ENCODE peak calls at places on chromosomes 11 and 22, in four cellular contexts. K, L, Z and X are unnamed samples.

GRCh38 chr11:133903056-133903455 is 53.7 kb downstream of the IGSF9B start:
- DNase-seq in K (no peak), Z (no peak), L (no peak), X (no peak)

GRCh38 chr22:36162127-36163034 is 1.8 kb upstream of the APOL3 start:
- DNase-seq in Z (peak), K (no peak), L (no peak), X (no peak)

GRCh38 chr22:28609921-28610320 is 69.7 kb downstream of the TTC28 start:
- DNase-seq in L (no peak), K (no peak), Z (no peak), X (no peak)

GRCh38 chr11:17439316-17439782 is 37.3 kb downstream of the ABCC8 start:
- DNase-seq in K (peak), Z (no peak), L (no peak), X (no peak)

GRCh38 chr22:23072035-23072910 is 2.0 kb downstream of the GNAZ start:
- DNase-seq in Z (no peak), L (no peak), K (no peak), X (no peak)

GRCh38 chr11:98940913-98941312 is 79.8 kb upstream of the CNTN5 start:
- DNase-seq in Z (no peak), L (no peak), K (no peak), X (peak)

GRCh38 chr11:63505857-63506528 is at the start of gene LGALS12:
- DNase-seq in K (no peak), Z (no peak), L (peak), X (no peak)

GRCh38 chr11:62775646-62776045 is 4.5 kb downstream of the TAF6L start:
- DNase-seq in Z (no peak), K (no peak), L (no peak), X (no peak)

GRCh38 chr22:35308480-35308945 is 8.8 kb downstream of the TOM1 start:
- DNase-seq in K (no peak), Z (peak), L (no peak), X (no peak)

GRCh38 chr22:31876156-31877035 is 67.9 kb upstream of the YWHAH start:
- DNase-seq in Z (no peak), L (no peak), K (no peak), X (no peak)

GRCh38 chr11:113048820-113049555 is 87.8 kb downstream of the NCAM1 start:
- DNase-seq in K (no peak), Z (no peak), L (no peak), X (no peak)

GRCh38 chr11:130077671-130078468 is 8.2 kb downstream of the APLP2 start:
- DNase-seq in Z (no peak), L (peak), K (no peak), X (no peak)

GRCh38 chr11:87459351-87459750 is 421.6 kb downstream of the TMEM135 start:
- DNase-seq in K (no peak), L (no peak), Z (no peak), X (no peak)

GRCh38 chr11:19283998-19284397 is 43.3 kb upstream of the E2F8 start:
- DNase-seq in K (no peak), L (no peak), Z (no peak), X (no peak)

GRCh38 chr11:130602700-130603584 is 154.5 kb downstream of the ADAMTS15 start:
- DNase-seq in Z (no peak), L (no peak), K (no peak), X (no peak)

GRCh38 chr11:6576471-6577373 is 26.7 kb downstream of the RRP8 start:
- DNase-seq in Z (no peak), L (no peak), K (no peak), X (no peak)

GRCh38 chr11:57279131-57279530 is 42.1 kb upstream of the APLNR start:
- DNase-seq in K (no peak), L (no peak), Z (no peak), X (no peak)

GRCh38 chr22:49893025-49893424 is 25.2 kb downstream of the ALG12 start:
- DNase-seq in K (no peak), L (no peak), Z (no peak), X (no peak)

GRCh38 chr11:70880416-70880815 is 372.0 kb downstream of the SHANK2 start:
- DNase-seq in K (no peak), Z (no peak), L (no peak), X (no peak)

GRCh38 chr22:33539902-33540751 is 380.1 kb downstream of the LARGE1 start:
- DNase-seq in L (no peak), Z (no peak), K (peak), X (no peak)

GRCh38 chr11:269146-269890 is 8.9 kb upstream of the NLRP6 start:
- DNase-seq in K (peak), L (no peak), Z (peak), X (no peak)

DNA sequence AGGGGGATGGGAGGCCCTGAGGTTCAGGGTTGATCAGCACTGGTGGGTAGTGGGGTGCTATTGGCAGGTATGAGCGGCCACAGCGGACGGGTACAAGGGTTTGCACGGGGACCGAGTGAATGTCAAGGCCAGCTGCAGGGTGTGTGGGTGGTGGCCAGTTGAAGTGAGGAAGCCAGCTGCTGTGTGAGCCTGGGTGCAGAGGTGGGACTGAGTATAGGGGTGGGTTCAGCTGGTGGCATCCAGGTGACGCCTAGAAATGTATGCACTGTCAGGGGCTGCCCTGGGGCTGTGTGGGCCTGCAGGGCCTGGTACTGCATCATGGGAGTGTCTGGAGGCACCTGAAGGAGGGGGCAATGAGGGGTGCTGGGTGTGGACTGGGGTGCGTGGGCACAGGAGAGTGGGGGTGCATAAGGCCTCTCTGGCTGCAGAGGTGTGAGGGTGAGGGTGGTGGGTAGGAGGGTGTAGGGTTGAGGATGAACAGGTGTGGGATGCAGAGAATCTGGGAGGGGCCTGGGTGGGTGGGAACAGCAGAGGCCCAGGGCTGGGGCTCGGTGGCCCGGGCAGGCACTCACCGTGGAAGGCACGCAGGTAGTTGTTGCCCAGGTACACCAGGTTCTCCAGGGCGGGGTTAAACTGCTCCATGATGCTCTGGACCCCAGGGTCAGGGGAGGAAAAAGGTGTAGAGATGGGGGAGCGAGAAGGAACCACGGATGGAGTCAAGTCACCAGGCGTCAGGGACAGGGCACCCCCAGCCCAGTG is 1.7 kb downstream of the BAIAP2L2 start:
- DNase-seq in L (no peak), K (no peak), Z (no peak), X (no peak)
- TF ChIP-seq SP1 in L (no peak), K (no peak), Z (no peak), X (no peak)

DNA sequence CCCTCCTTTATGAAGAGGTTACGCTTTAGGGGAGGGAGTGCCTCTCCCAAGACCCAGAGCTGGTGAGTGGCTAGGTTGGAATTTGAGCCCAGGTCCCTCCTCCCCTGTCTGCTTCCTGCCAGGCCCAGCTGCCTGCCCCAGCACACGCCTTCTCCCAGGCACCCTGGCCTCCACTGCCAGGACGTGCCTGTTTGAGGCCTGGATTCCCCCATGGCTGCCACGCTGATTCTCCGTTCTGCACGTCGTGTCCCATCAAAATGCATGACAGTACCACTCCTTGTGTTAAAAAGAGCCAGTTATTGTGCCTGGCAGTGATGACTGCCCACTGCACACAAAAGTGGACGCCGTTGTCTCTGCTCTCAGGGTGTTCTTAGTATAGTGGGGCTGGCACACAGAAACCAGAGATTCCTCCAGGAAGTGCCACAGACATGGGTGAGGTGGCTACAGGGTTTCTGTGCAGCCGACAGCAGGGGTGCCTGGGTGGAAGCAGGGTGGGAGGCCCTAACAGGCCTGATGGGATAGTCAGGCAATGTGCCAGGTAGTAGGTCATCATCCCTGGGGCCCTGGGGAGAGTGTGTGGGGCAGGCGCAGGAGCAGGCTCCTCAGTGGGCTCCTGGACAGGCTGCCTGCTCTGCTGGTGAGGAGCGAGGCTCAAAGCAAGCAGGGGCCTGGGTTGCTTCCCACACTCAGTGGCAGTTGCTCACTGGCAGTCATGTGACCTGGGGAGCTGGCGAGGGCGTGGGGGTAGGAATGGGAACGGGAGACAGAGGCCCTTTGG is 24.2 kb downstream of the MED15 start:
- DNase-seq in Z (no peak), K (peak), L (peak), X (no peak)
- TF ChIP-seq TARDBP in Z (no peak), K (no peak), L (no peak), X (no peak)

DNA sequence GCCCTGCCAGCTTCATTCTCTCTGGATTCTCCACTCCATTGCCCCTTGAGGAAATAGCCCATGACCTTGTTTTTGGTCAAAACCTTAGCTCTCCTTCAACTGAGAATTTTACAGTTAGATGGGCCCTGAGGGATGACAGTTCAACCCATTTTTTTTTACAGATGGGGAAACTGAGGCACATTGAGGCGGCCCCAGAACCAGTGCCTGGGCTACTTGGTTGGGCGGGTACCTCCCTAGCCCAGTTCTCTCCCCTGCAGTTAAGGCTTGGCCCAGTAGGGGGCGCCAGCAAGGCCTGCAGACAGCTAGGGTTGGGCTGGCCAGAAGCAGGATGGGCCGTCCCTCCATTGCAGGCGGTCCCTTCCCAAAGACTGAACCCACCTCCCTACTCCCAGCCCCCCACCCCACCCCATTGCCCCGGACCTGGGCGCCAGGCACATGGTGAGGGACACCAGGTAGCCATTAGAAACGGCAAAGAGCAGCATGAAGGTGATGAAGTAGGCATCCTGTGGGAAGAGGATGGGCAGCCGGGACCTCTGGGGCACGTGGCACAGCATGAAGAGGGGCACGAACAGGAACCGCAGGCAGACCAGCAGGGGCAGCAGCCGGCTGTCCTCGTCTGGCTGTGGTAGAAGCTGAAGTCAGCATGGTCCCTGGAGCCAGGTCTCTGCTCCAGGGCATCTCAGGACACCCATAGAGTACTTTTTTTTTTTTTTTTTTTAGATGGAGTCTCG is 7.6 kb downstream of the SLC29A2 start:
- DNase-seq in K (no peak), Z (no peak), L (peak), X (peak)
- TF ChIP-seq SP1 in K (no peak), Z (no peak), L (no peak), X (no peak)

GRCh38 chr11:67562951-67563350 is 20.7 kb upstream of the GSTP1 start:
- DNase-seq in L (no peak), K (no peak), Z (no peak), X (no peak)

GRCh38 chr11:67558084-67558772 is 25.4 kb upstream of the GSTP1 start:
- DNase-seq in Z (peak), K (peak), L (no peak), X (no peak)

GRCh38 chr11:67561971-67562560 is 21.5 kb upstream of the GSTP1 start:
- DNase-seq in Z (peak), L (no peak), K (no peak), X (no peak)

GRCh38 chr11:67564230-67564629 is 19.4 kb upstream of the GSTP1 start:
- DNase-seq in K (no peak), Z (no peak), L (no peak), X (no peak)

GRCh38 chr11:67563354-67564114 is 20.1 kb upstream of the GSTP1 start:
- DNase-seq in Z (no peak), K (no peak), L (no peak), X (no peak)
- TF ChIP-seq TARDBP in Z (no peak), K (no peak), L (no peak), X (no peak)

GRCh38 chr22:43293661-43294392 is 49.3 kb downstream of the SCUBE1 start:
- DNase-seq in L (peak), Z (no peak), K (peak), X (no peak)
- TF ChIP-seq SP1 in L (no peak), Z (no peak), K (no peak), X (no peak)

GRCh38 chr11:119258180-119258579 is 52.0 kb downstream of the CBL start:
- DNase-seq in Z (no peak), K (no peak), L (no peak), X (no peak)
- TF ChIP-seq TARDBP in Z (no peak), K (no peak), L (no peak), X (no peak)

GRCh38 chr11:76120513-76121081 is 85.7 kb downstream of the WNT11 start:
- DNase-seq in K (no peak), Z (no peak), L (no peak), X (no peak)

GRCh38 chr11:76119779-76120178 is 86.5 kb downstream of the WNT11 start:
- DNase-seq in L (no peak), Z (no peak), K (no peak), X (no peak)

GRCh38 chr11:76119032-76119431 is 87.3 kb downstream of the WNT11 start:
- DNase-seq in Z (no peak), L (no peak), K (no peak), X (no peak)

GRCh38 chr11:76124905-76125566 is 81.3 kb downstream of the WNT11 start:
- DNase-seq in K (no peak), Z (peak), L (no peak), X (no peak)

DNA sequence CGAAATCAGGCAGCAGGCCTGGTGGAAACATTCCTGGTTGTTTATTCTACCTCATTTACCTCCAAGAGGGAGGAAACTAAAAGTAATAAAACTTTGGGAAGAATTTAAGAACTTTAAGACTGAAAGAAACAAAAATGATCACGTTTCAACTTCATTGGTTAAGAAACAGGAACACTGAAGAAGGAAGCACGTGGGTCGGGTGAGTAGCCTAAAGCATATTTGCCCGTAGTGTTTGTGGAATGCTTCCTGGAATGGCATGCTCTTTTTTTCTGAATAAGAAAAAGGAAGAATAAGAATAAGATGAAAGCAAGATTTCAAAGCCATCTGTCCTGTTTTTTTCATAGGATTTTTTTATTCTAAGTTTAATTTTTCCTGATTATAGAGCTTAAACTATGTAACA is 83.1 kb downstream of the WNT11 start:
- DNase-seq in K (no peak), Z (no peak), L (no peak), X (no peak)
- TF ChIP-seq SP1 in K (no peak), Z (no peak), L (no peak), X (no peak)